ENCODE peak calls at places on chromosomes 16 and 17, in five cellular contexts. One of them, this sample, is unnamed. For H3K9me3, the result is how much of the 10 kb centered on the place peaks cover.

GRCh38 chr17:17694229-17695081 is 13.2 kb downstream of the RAI1 start:
- DNase-seq in heart left ventricle: peak
- DNase-seq in sigmoid colon: peak
- DNase-seq in CD4-positive, alpha-beta memory T cell: peak
- DNase-seq in thoracic aorta: peak
- DNase-seq in this sample: peak

GRCh38 chr16:5490499-5490898 is 392.9 kb upstream of the EEF2KMT start:
- DNase-seq in heart left ventricle: no peak
- DNase-seq in sigmoid colon: no peak
- DNase-seq in CD4-positive, alpha-beta memory T cell: no peak
- DNase-seq in thoracic aorta: no peak
- DNase-seq in this sample: no peak

GRCh38 chr17:79800325-79801155 is 3.7 kb upstream of the CBX8 start:
- DNase-seq in heart left ventricle: no peak
- DNase-seq in sigmoid colon: no peak
- DNase-seq in CD4-positive, alpha-beta memory T cell: no peak
- DNase-seq in thoracic aorta: no peak
- DNase-seq in this sample: no peak

GRCh38 chr17:42922335-42922734 is 21.7 kb downstream of the G6PC1 start:
- DNase-seq in heart left ventricle: no peak
- DNase-seq in sigmoid colon: no peak
- DNase-seq in CD4-positive, alpha-beta memory T cell: no peak
- DNase-seq in thoracic aorta: no peak
- DNase-seq in this sample: no peak

GRCh38 chr16:4700997-4701743 is 7.8 kb downstream of the NUDT16L1 start:
- DNase-seq in heart left ventricle: no peak
- DNase-seq in sigmoid colon: no peak
- DNase-seq in CD4-positive, alpha-beta memory T cell: no peak
- DNase-seq in thoracic aorta: no peak
- DNase-seq in this sample: no peak

GRCh38 chr17:5499790-5500189 is 13.4 kb downstream of the MIS12 start:
- DNase-seq in heart left ventricle: no peak
- DNase-seq in sigmoid colon: no peak
- DNase-seq in CD4-positive, alpha-beta memory T cell: no peak
- DNase-seq in thoracic aorta: no peak
- DNase-seq in this sample: no peak

GRCh38 chr17:41863074-41863843 is 2.0 kb downstream of the KLHL11 start:
- DNase-seq in heart left ventricle: no peak
- DNase-seq in sigmoid colon: no peak
- DNase-seq in CD4-positive, alpha-beta memory T cell: peak
- DNase-seq in thoracic aorta: no peak
- DNase-seq in this sample: no peak

GRCh38 chr17:5788266-5788900 is 204.1 kb upstream of the NLRP1 start:
- DNase-seq in heart left ventricle: no peak
- DNase-seq in sigmoid colon: no peak
- DNase-seq in CD4-positive, alpha-beta memory T cell: no peak
- DNase-seq in thoracic aorta: no peak
- DNase-seq in this sample: no peak

GRCh38 chr17:54948380-54948779 is 20.1 kb downstream of the COX11 start:
- DNase-seq in heart left ventricle: no peak
- DNase-seq in sigmoid colon: no peak
- DNase-seq in CD4-positive, alpha-beta memory T cell: no peak
- DNase-seq in thoracic aorta: no peak
- DNase-seq in this sample: no peak

GRCh38 chr17:75612906-75613626 is 20.2 kb upstream of the SMIM5 start:
- DNase-seq in heart left ventricle: peak
- DNase-seq in sigmoid colon: no peak
- DNase-seq in CD4-positive, alpha-beta memory T cell: no peak
- DNase-seq in thoracic aorta: no peak
- DNase-seq in this sample: no peak

GRCh38 chr16:3182608-3183444 is 5.2 kb upstream of the OR1F1 start:
- DNase-seq in heart left ventricle: no peak
- DNase-seq in sigmoid colon: no peak
- DNase-seq in CD4-positive, alpha-beta memory T cell: no peak
- DNase-seq in thoracic aorta: no peak
- DNase-seq in this sample: no peak

GRCh38 chr16:2483160-2483559 is 8.2 kb downstream of the TBC1D24 start:
- DNase-seq in heart left ventricle: peak
- DNase-seq in sigmoid colon: no peak
- DNase-seq in CD4-positive, alpha-beta memory T cell: no peak
- DNase-seq in thoracic aorta: no peak
- DNase-seq in this sample: no peak

GRCh38 chr16:82070656-82071369 is 35.8 kb downstream of the HSD17B2 start:
- DNase-seq in heart left ventricle: no peak
- DNase-seq in sigmoid colon: no peak
- DNase-seq in CD4-positive, alpha-beta memory T cell: no peak
- DNase-seq in thoracic aorta: no peak
- DNase-seq in this sample: no peak

GRCh38 chr16:73037331-73037745 is 10.6 kb downstream of the ZFHX3 start:
- DNase-seq in heart left ventricle: no peak
- DNase-seq in sigmoid colon: peak
- DNase-seq in CD4-positive, alpha-beta memory T cell: no peak
- DNase-seq in thoracic aorta: no peak
- DNase-seq in this sample: no peak

GRCh38 chr17:6019959-6020358 is 50.2 kb upstream of the WSCD1 start:
- DNase-seq in heart left ventricle: no peak
- DNase-seq in sigmoid colon: no peak
- DNase-seq in CD4-positive, alpha-beta memory T cell: no peak
- DNase-seq in thoracic aorta: no peak
- DNase-seq in this sample: no peak

GRCh38 chr16:3984111-3985060 is 103.9 kb upstream of the CREBBP start:
- DNase-seq in heart left ventricle: no peak
- DNase-seq in sigmoid colon: no peak
- DNase-seq in CD4-positive, alpha-beta memory T cell: no peak
- DNase-seq in thoracic aorta: no peak
- DNase-seq in this sample: no peak

GRCh38 chr16:80739523-80739922 is 64.9 kb downstream of the CDYL2 start:
- DNase-seq in heart left ventricle: no peak
- DNase-seq in sigmoid colon: no peak
- DNase-seq in CD4-positive, alpha-beta memory T cell: no peak
- DNase-seq in thoracic aorta: no peak
- DNase-seq in this sample: no peak

GRCh38 chr16:11072420-11073153 is 128.2 kb downstream of the CLEC16A start:
- DNase-seq in heart left ventricle: no peak
- DNase-seq in sigmoid colon: no peak
- DNase-seq in CD4-positive, alpha-beta memory T cell: no peak
- DNase-seq in thoracic aorta: no peak
- DNase-seq in this sample: no peak

GRCh38 chr17:3474212-3474611 is 1.6 kb upstream of the ASPA start:
- DNase-seq in heart left ventricle: no peak
- DNase-seq in sigmoid colon: no peak
- DNase-seq in CD4-positive, alpha-beta memory T cell: no peak
- DNase-seq in thoracic aorta: no peak
- DNase-seq in this sample: no peak

GRCh38 chr17:66310528-66311148 is 8.2 kb downstream of the PRKCA start:
- DNase-seq in heart left ventricle: no peak
- DNase-seq in sigmoid colon: no peak
- DNase-seq in CD4-positive, alpha-beta memory T cell: no peak
- DNase-seq in thoracic aorta: no peak
- DNase-seq in this sample: no peak

GRCh38 chr16:68470461-68471150 is 22.3 kb upstream of the SMPD3 start:
- DNase-seq in heart left ventricle: no peak
- DNase-seq in sigmoid colon: no peak
- DNase-seq in CD4-positive, alpha-beta memory T cell: no peak
- DNase-seq in thoracic aorta: no peak
- DNase-seq in this sample: no peak

DNA sequence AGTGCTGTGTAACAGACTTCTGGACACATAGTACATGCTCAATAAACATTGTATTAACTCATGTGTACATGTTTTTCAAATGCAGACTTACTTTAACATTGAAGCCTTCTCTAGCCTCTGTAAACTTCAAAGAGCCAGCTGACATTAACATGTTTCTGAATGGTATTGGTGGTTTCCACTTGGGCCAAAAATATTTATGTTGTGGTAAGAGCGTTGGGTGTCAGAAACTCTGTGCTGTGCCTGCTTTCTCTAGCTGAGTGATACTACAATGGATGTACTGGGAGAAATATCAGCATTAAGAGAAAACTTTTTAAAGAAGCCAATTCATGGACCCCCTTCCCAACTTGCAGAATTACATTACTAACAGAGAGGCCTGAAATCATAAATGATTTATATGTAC is 1951.7 kb downstream of the TP53TG3F start:
- DNase-seq in heart left ventricle: no peak
- DNase-seq in sigmoid colon: no peak
- DNase-seq in CD4-positive, alpha-beta memory T cell: no peak
- DNase-seq in thoracic aorta: no peak
- DNase-seq in this sample: no peak
- H3K9me3 ChIP-seq in heart left ventricle: under half
- H3K9me3 ChIP-seq in sigmoid colon: under half
- H3K9me3 ChIP-seq in CD4-positive, alpha-beta memory T cell: under half
- H3K9me3 ChIP-seq in thoracic aorta: under half
- H3K9me3 ChIP-seq in this sample: under half

GRCh38 chr16:35142147-35142808 is 1682.9 kb downstream of the TP53TG3F start:
- DNase-seq in heart left ventricle: no peak
- DNase-seq in sigmoid colon: no peak
- DNase-seq in CD4-positive, alpha-beta memory T cell: no peak
- DNase-seq in thoracic aorta: no peak
- DNase-seq in this sample: no peak

GRCh38 chr16:35141303-35141702 is 1681.9 kb downstream of the TP53TG3F start:
- DNase-seq in heart left ventricle: no peak
- DNase-seq in sigmoid colon: no peak
- DNase-seq in CD4-positive, alpha-beta memory T cell: no peak
- DNase-seq in thoracic aorta: no peak
- DNase-seq in this sample: no peak

GRCh38 chr16:35142809-35143192 is 1683.4 kb downstream of the TP53TG3F start:
- DNase-seq in heart left ventricle: no peak
- DNase-seq in sigmoid colon: no peak
- DNase-seq in CD4-positive, alpha-beta memory T cell: no peak
- DNase-seq in thoracic aorta: no peak
- DNase-seq in this sample: no peak

GRCh38 chr16:35144212-35144932 is 1685.0 kb downstream of the TP53TG3F start:
- DNase-seq in heart left ventricle: no peak
- DNase-seq in sigmoid colon: no peak
- DNase-seq in CD4-positive, alpha-beta memory T cell: no peak
- DNase-seq in thoracic aorta: no peak
- DNase-seq in this sample: no peak

GRCh38 chr16:35140293-35140986 is 1681.0 kb downstream of the TP53TG3F start:
- DNase-seq in heart left ventricle: no peak
- DNase-seq in sigmoid colon: no peak
- DNase-seq in CD4-positive, alpha-beta memory T cell: no peak
- DNase-seq in thoracic aorta: no peak
- DNase-seq in this sample: no peak
- H3K9me3 ChIP-seq in heart left ventricle: under half
- H3K9me3 ChIP-seq in sigmoid colon: under half
- H3K9me3 ChIP-seq in CD4-positive, alpha-beta memory T cell: under half
- H3K9me3 ChIP-seq in thoracic aorta: under half
- H3K9me3 ChIP-seq in this sample: under half

GRCh38 chr16:71562552-71562951 is 14.3 kb downstream of the TAT start:
- DNase-seq in heart left ventricle: no peak
- DNase-seq in sigmoid colon: no peak
- DNase-seq in CD4-positive, alpha-beta memory T cell: no peak
- DNase-seq in thoracic aorta: no peak
- DNase-seq in this sample: no peak
- H3K9me3 ChIP-seq in heart left ventricle: under half
- H3K9me3 ChIP-seq in sigmoid colon: under half
- H3K9me3 ChIP-seq in CD4-positive, alpha-beta memory T cell: under half
- H3K9me3 ChIP-seq in thoracic aorta: under half
- H3K9me3 ChIP-seq in this sample: under half

DNA sequence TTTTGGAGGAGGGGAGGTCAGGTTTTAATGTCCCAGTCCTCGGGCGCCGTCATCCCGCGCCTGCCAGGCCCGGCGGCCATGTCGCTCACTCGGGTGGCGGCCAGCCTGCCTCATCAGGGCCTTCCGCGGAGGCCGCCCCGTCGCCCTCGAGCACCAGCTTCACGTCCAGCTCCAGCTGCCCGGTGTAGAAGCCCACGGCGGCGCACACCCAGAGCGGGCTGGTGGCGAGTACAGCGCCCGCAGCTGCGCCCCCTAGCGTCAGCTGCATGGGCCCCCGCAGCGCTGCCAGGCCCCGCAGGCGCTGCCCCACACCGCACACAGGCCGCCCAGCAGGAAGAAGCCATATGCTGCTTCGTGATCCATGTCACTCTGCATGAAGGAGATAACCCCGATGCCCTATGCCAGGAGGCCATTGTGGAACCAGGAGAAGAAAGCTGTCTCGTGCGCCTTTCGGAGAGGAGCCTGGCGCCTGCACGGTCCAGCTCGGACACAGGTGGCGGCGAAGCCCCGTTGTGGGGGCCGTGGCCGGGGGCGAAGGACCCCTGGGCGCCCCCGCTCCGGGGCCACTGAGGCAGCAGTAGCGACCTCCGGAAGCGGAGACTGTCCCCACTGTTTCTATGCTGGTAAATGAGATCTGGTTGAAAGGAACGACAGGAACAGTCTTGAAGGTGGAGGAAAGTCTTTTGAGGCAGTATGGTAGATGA is 9.6 kb downstream of the AP2B1 start:
- DNase-seq in heart left ventricle: no peak
- DNase-seq in sigmoid colon: no peak
- DNase-seq in CD4-positive, alpha-beta memory T cell: no peak
- DNase-seq in thoracic aorta: no peak
- DNase-seq in this sample: no peak
- H3K9me3 ChIP-seq in heart left ventricle: under half
- H3K9me3 ChIP-seq in sigmoid colon: under half
- H3K9me3 ChIP-seq in CD4-positive, alpha-beta memory T cell: under half
- H3K9me3 ChIP-seq in thoracic aorta: under half
- H3K9me3 ChIP-seq in this sample: under half

DNA sequence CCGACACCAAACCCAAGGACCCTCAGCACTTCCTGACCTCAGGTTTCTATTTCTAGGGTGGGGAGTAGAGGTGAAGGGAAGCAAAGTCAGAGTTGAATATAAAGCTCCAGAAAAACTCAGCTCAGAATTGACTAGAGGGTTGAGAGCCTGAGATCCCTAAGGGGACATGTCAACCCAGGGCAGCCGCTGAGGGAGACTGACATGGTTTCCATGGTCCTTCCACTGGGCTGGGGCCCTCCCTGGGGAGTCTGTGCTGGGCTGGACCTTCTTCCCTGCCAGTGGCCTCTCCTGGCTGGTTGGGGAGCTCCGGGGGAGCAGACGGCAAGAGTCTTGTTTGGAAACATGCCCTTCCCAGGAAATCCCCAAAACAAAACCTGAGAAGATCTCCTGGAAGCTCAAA is 121.3 kb downstream of the METRNL start:
- DNase-seq in heart left ventricle: peak
- DNase-seq in sigmoid colon: peak
- DNase-seq in CD4-positive, alpha-beta memory T cell: no peak
- DNase-seq in thoracic aorta: no peak
- DNase-seq in this sample: peak
- H3K9me3 ChIP-seq in heart left ventricle: under half
- H3K9me3 ChIP-seq in sigmoid colon: under half
- H3K9me3 ChIP-seq in CD4-positive, alpha-beta memory T cell: under half
- H3K9me3 ChIP-seq in thoracic aorta: under half
- H3K9me3 ChIP-seq in this sample: under half

GRCh38 chr17:27199948-27200347 is 94.0 kb upstream of the WSB1 start:
- DNase-seq in heart left ventricle: no peak
- DNase-seq in sigmoid colon: no peak
- DNase-seq in CD4-positive, alpha-beta memory T cell: no peak
- DNase-seq in thoracic aorta: no peak
- DNase-seq in this sample: no peak
- H3K9me3 ChIP-seq in heart left ventricle: under half
- H3K9me3 ChIP-seq in sigmoid colon: under half
- H3K9me3 ChIP-seq in CD4-positive, alpha-beta memory T cell: under half
- H3K9me3 ChIP-seq in thoracic aorta: under half
- H3K9me3 ChIP-seq in this sample: under half

This sample was measured in T-helper 17 cell.